ENCODE peak calls at places on chromosome 22, in five cellular contexts. One of them, this sample, is unnamed.

GRCh38 chr22:38262051-38262795 is 10.6 kb downstream of the TMEM184B start:
- DNase-seq in GM23248: peak
- DNase-seq in OCI-LY7: peak
- DNase-seq in neuronal stem cell: no peak
- DNase-seq in DND-41: peak
- DNase-seq in this sample: peak

GRCh38 chr22:39600491-39601179 is 30.1 kb downstream of the CACNA1I start:
- DNase-seq in OCI-LY7: peak
- DNase-seq in GM23248: no peak
- DNase-seq in DND-41: no peak
- DNase-seq in neuronal stem cell: no peak
- DNase-seq in this sample: no peak

GRCh38 chr22:36585841-36586240 is 56.9 kb upstream of the EIF3D start:
- DNase-seq in OCI-LY7: no peak
- DNase-seq in GM23248: peak
- DNase-seq in DND-41: no peak
- DNase-seq in neuronal stem cell: no peak
- DNase-seq in this sample: no peak

GRCh38 chr22:40595497-40596234 is 40.9 kb downstream of the MRTFA start:
- DNase-seq in OCI-LY7: no peak
- DNase-seq in GM23248: peak
- DNase-seq in DND-41: no peak
- DNase-seq in neuronal stem cell: no peak
- DNase-seq in this sample: no peak

GRCh38 chr22:48807155-48807554 is 1020.5 kb downstream of the BRD1 start:
- DNase-seq in OCI-LY7: no peak
- DNase-seq in DND-41: no peak
- DNase-seq in neuronal stem cell: no peak
- DNase-seq in GM23248: no peak
- DNase-seq in this sample: no peak

GRCh38 chr22:49753276-49753884 is 74.3 kb downstream of the BRD1 start:
- DNase-seq in DND-41: no peak
- DNase-seq in neuronal stem cell: no peak
- DNase-seq in GM23248: no peak
- DNase-seq in OCI-LY7: no peak
- DNase-seq in this sample: no peak

GRCh38 chr22:26466196-26466595 is 17.4 kb downstream of the HPS4 start:
- DNase-seq in OCI-LY7: no peak
- DNase-seq in GM23248: peak
- DNase-seq in neuronal stem cell: no peak
- DNase-seq in DND-41: no peak
- DNase-seq in this sample: no peak

GRCh38 chr22:34055525-34056200 is 135.4 kb upstream of the LARGE1 start:
- DNase-seq in DND-41: no peak
- DNase-seq in neuronal stem cell: peak
- DNase-seq in GM23248: no peak
- DNase-seq in OCI-LY7: peak
- DNase-seq in this sample: peak

GRCh38 chr22:21990449-21991308 is 8.1 kb upstream of the TOP3B start:
- DNase-seq in neuronal stem cell: no peak
- DNase-seq in GM23248: no peak
- DNase-seq in DND-41: no peak
- DNase-seq in OCI-LY7: no peak
- DNase-seq in this sample: no peak

GRCh38 chr22:31579835-31580242 is 82.2 kb downstream of the PISD start:
- DNase-seq in DND-41: no peak
- DNase-seq in OCI-LY7: no peak
- DNase-seq in GM23248: no peak
- DNase-seq in neuronal stem cell: no peak
- DNase-seq in this sample: no peak

GRCh38 chr22:41578818-41579217 is 10.8 kb downstream of the PMM1 start:
- DNase-seq in DND-41: no peak
- DNase-seq in OCI-LY7: no peak
- DNase-seq in GM23248: no peak
- DNase-seq in neuronal stem cell: no peak
- DNase-seq in this sample: no peak

GRCh38 chr22:46088541-46089311 is 61.6 kb upstream of the PPARA start:
- DNase-seq in neuronal stem cell: no peak
- DNase-seq in DND-41: no peak
- DNase-seq in GM23248: peak
- DNase-seq in OCI-LY7: no peak
- DNase-seq in this sample: no peak

GRCh38 chr22:37569009-37569920 is 9.0 kb downstream of the CDC42EP1 start:
- DNase-seq in neuronal stem cell: no peak
- DNase-seq in OCI-LY7: no peak
- DNase-seq in GM23248: no peak
- DNase-seq in DND-41: no peak
- DNase-seq in this sample: no peak

GRCh38 chr22:50671641-50672040 is 982 bp upstream of the SHANK3 start:
- DNase-seq in OCI-LY7: no peak
- DNase-seq in DND-41: no peak
- DNase-seq in neuronal stem cell: no peak
- DNase-seq in GM23248: peak
- DNase-seq in this sample: no peak

GRCh38 chr22:20866716-20867115 is 7.9 kb downstream of the SNAP29 start:
- DNase-seq in neuronal stem cell: no peak
- DNase-seq in DND-41: no peak
- DNase-seq in GM23248: no peak
- DNase-seq in OCI-LY7: no peak
- DNase-seq in this sample: peak

GRCh38 chr22:35555351-35555915 is 14.8 kb downstream of the RASD2 start:
- DNase-seq in GM23248: peak
- DNase-seq in neuronal stem cell: no peak
- DNase-seq in DND-41: no peak
- DNase-seq in OCI-LY7: no peak
- DNase-seq in this sample: no peak

GRCh38 chr22:49295851-49296560 is 531.7 kb downstream of the BRD1 start:
- DNase-seq in OCI-LY7: no peak
- DNase-seq in neuronal stem cell: no peak
- DNase-seq in GM23248: no peak
- DNase-seq in DND-41: no peak
- DNase-seq in this sample: no peak

GRCh38 chr22:11253000-11253511 is 4274.9 kb upstream of the OR11H1 start:
- DNase-seq in DND-41: no peak
- DNase-seq in GM23248: no peak
- DNase-seq in neuronal stem cell: no peak
- DNase-seq in OCI-LY7: no peak
- DNase-seq in this sample: no peak

GRCh38 chr22:28328751-28329150 is 350.9 kb downstream of the TTC28 start:
- DNase-seq in DND-41: no peak
- DNase-seq in GM23248: peak
- DNase-seq in neuronal stem cell: no peak
- DNase-seq in OCI-LY7: no peak
- DNase-seq in this sample: no peak

GRCh38 chr22:24893341-24894070 is 53.0 kb downstream of the LHFPL7 start:
- DNase-seq in DND-41: no peak
- DNase-seq in GM23248: no peak
- DNase-seq in OCI-LY7: no peak
- DNase-seq in neuronal stem cell: no peak
- DNase-seq in this sample: no peak

GRCh38 chr22:21778705-21779363 is 43.2 kb upstream of the YPEL1 start:
- DNase-seq in DND-41: no peak
- DNase-seq in OCI-LY7: no peak
- DNase-seq in GM23248: peak
- DNase-seq in neuronal stem cell: no peak
- DNase-seq in this sample: no peak

GRCh38 chr22:48661984-48662383 is 1165.7 kb downstream of the BRD1 start:
- DNase-seq in DND-41: no peak
- DNase-seq in neuronal stem cell: no peak
- DNase-seq in GM23248: no peak
- DNase-seq in OCI-LY7: no peak
- DNase-seq in this sample: no peak

GRCh38 chr22:31615481-31615840 is 46.6 kb downstream of the PISD start:
- DNase-seq in OCI-LY7: no peak
- DNase-seq in neuronal stem cell: no peak
- DNase-seq in GM23248: no peak
- DNase-seq in DND-41: no peak
- DNase-seq in this sample: no peak

GRCh38 chr22:50305658-50306566 is 1.5 kb downstream of the PLXNB2 start:
- DNase-seq in OCI-LY7: no peak
- DNase-seq in DND-41: no peak
- DNase-seq in neuronal stem cell: no peak
- DNase-seq in GM23248: peak
- DNase-seq in this sample: no peak

GRCh38 chr22:38203090-38203810 is 1.5 kb downstream of the MAFF start:
- DNase-seq in GM23248: peak
- DNase-seq in OCI-LY7: peak
- DNase-seq in DND-41: no peak
- DNase-seq in neuronal stem cell: no peak
- DNase-seq in this sample: peak

GRCh38 chr22:31496735-31497146 is 405 bp downstream of the SFI1 start:
- DNase-seq in DND-41: peak
- DNase-seq in neuronal stem cell: no peak
- DNase-seq in GM23248: peak
- DNase-seq in OCI-LY7: peak
- DNase-seq in this sample: no peak

GRCh38 chr22:36879775-36880174 is 19.0 kb downstream of the NCF4 start:
- DNase-seq in DND-41: no peak
- DNase-seq in neuronal stem cell: no peak
- DNase-seq in GM23248: peak
- DNase-seq in OCI-LY7: no peak
- DNase-seq in this sample: no peak

GRCh38 chr22:32329202-32329645 is 28.4 kb upstream of the RFPL3 start:
- DNase-seq in DND-41: no peak
- DNase-seq in OCI-LY7: no peak
- DNase-seq in GM23248: no peak
- DNase-seq in neuronal stem cell: no peak
- DNase-seq in this sample: no peak

GRCh38 chr22:37465721-37466120 is 20.5 kb downstream of the MFNG start:
- DNase-seq in OCI-LY7: no peak
- DNase-seq in neuronal stem cell: no peak
- DNase-seq in GM23248: no peak
- DNase-seq in DND-41: no peak
- DNase-seq in this sample: no peak

GRCh38 chr22:31958625-31959239 is 14.4 kb downstream of the YWHAH start:
- DNase-seq in DND-41: no peak
- DNase-seq in OCI-LY7: no peak
- DNase-seq in neuronal stem cell: no peak
- DNase-seq in GM23248: no peak
- DNase-seq in this sample: no peak

GRCh38 chr22:35140879-35141745 is 75.2 kb downstream of the ISX start:
- DNase-seq in OCI-LY7: no peak
- DNase-seq in DND-41: no peak
- DNase-seq in GM23248: peak
- DNase-seq in neuronal stem cell: peak
- DNase-seq in this sample: no peak

GRCh38 chr22:43297246-43298061 is 45.7 kb downstream of the SCUBE1 start:
- DNase-seq in GM23248: no peak
- DNase-seq in OCI-LY7: no peak
- DNase-seq in neuronal stem cell: no peak
- DNase-seq in DND-41: no peak
- DNase-seq in this sample: no peak
- H3K4me2 ChIP-seq in GM23248: no peak
- H3K4me2 ChIP-seq in OCI-LY7: no peak
- H3K4me2 ChIP-seq in neuronal stem cell: no peak
- H3K4me2 ChIP-seq in DND-41: no peak
- H3K4me2 ChIP-seq in this sample: no peak

GRCh38 chr22:19852177-19852781 is 2.4 kb downstream of the GNB1L start:
- DNase-seq in neuronal stem cell: no peak
- DNase-seq in DND-41: no peak
- DNase-seq in OCI-LY7: no peak
- DNase-seq in GM23248: no peak
- DNase-seq in this sample: no peak
- H3K4me3 ChIP-seq in neuronal stem cell: no peak
- H3K4me3 ChIP-seq in DND-41: no peak
- H3K4me3 ChIP-seq in OCI-LY7: peak
- H3K4me3 ChIP-seq in GM23248: peak
- H3K4me3 ChIP-seq in this sample: no peak

GRCh38 chr22:44196731-44197131 is 16.0 kb downstream of the PARVG start:
- DNase-seq in OCI-LY7: no peak
- DNase-seq in GM23248: no peak
- DNase-seq in DND-41: no peak
- DNase-seq in neuronal stem cell: no peak
- DNase-seq in this sample: no peak

GRCh38 chr22:44195189-44195871 is 14.6 kb downstream of the PARVG start:
- DNase-seq in DND-41: peak
- DNase-seq in OCI-LY7: peak
- DNase-seq in GM23248: no peak
- DNase-seq in neuronal stem cell: no peak
- DNase-seq in this sample: peak

GRCh38 chr22:44197271-44197670 is 16.5 kb downstream of the PARVG start:
- DNase-seq in OCI-LY7: no peak
- DNase-seq in GM23248: no peak
- DNase-seq in neuronal stem cell: no peak
- DNase-seq in DND-41: no peak
- DNase-seq in this sample: no peak

GRCh38 chr22:44194569-44194968 is 13.8 kb downstream of the PARVG start:
- DNase-seq in neuronal stem cell: no peak
- DNase-seq in OCI-LY7: no peak
- DNase-seq in DND-41: no peak
- DNase-seq in GM23248: no peak
- DNase-seq in this sample: no peak

GRCh38 chr22:44196241-44196640 is 15.5 kb downstream of the PARVG start:
- DNase-seq in neuronal stem cell: no peak
- DNase-seq in OCI-LY7: no peak
- DNase-seq in DND-41: no peak
- DNase-seq in GM23248: no peak
- DNase-seq in this sample: no peak
- H3K4me2 ChIP-seq in neuronal stem cell: no peak
- H3K4me2 ChIP-seq in OCI-LY7: no peak
- H3K4me2 ChIP-seq in DND-41: no peak
- H3K4me2 ChIP-seq in GM23248: no peak
- H3K4me2 ChIP-seq in this sample: no peak

DNA sequence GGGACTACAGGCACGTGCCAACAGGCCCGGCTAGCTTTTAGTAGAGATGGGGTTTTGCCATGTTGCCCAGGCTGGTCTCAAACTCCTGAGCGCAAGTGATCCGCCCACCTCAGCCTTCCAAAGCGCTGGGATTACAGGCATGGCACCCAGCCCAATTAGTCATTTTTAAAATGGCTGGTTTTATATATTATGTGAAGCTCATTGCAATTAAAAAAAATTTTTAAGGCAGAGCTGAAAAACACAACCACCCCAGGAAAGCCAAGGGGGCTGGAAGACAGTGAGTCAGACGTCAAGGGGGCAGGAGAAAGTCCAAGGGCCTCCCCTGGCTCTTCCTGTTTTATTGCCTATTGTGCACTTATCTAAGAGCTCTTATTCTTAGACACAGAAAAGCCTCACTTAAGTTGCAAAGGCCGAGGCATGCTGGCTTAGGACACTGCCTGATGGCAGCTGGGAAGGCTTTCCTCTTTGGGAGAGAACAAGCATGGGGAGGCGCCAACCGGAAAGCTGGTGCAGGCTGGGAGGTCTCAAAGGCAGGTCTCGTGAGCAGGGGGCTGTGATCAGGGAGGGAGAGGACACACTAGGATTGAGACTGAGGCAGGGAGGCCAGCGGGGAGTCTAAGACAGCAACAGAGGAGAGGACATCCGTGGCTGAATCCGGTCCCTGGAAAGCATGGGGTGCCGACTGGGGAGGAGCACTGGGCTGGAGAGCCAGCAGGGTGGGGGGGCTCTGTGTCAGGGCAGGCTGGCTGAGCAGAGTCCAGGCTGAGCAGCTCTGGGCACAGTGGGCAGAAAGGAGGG is 11.1 kb upstream of the OSM start:
- DNase-seq in OCI-LY7: no peak
- DNase-seq in DND-41: peak
- DNase-seq in neuronal stem cell: no peak
- DNase-seq in GM23248: peak
- DNase-seq in this sample: no peak
- H3K4me3 ChIP-seq in OCI-LY7: no peak
- H3K4me3 ChIP-seq in DND-41: no peak
- H3K4me3 ChIP-seq in neuronal stem cell: no peak
- H3K4me3 ChIP-seq in GM23248: peak
- H3K4me3 ChIP-seq in this sample: no peak